ENCODE peak calls at places on chromosomes 4 and X, in four cellular contexts. One of them, this sample, is unnamed.

GRCh38 chr4:164410401-164410800 is 343.5 kb upstream of the SMIM31 start:
- DNase-seq in HCT116: no peak
- DNase-seq in HepG2: no peak
- DNase-seq in K562: no peak
- DNase-seq in this sample: no peak

GRCh38 chrX:1466971-1467561 is 14.4 kb upstream of the ASMTL start:
- DNase-seq in HCT116: no peak
- DNase-seq in HepG2: no peak
- DNase-seq in K562: no peak
- DNase-seq in this sample: no peak

GRCh38 chr4:189988892-189989431 is 38.1 kb downstream of the FRG2 start:
- DNase-seq in HCT116: no peak
- DNase-seq in HepG2: no peak
- DNase-seq in K562: no peak
- DNase-seq in this sample: no peak

GRCh38 chrX:45788315-45788714 is 587.6 kb upstream of the DIPK2B start:
- DNase-seq in HCT116: no peak
- DNase-seq in HepG2: no peak
- DNase-seq in K562: no peak
- DNase-seq in this sample: no peak

GRCh38 chr4:159142254-159142653 is 39.4 kb downstream of the RAPGEF2 start:
- DNase-seq in HCT116: no peak
- DNase-seq in HepG2: no peak
- DNase-seq in K562: peak; percentile 11
- DNase-seq in this sample: no peak

GRCh38 chrX:115400960-115401359 is 111.4 kb downstream of the LUZP4 start:
- DNase-seq in HCT116: no peak
- DNase-seq in HepG2: no peak
- DNase-seq in K562: no peak
- DNase-seq in this sample: no peak

GRCh38 chr4:40357738-40358137 is 22.6 kb downstream of the CHRNA9 start:
- DNase-seq in HCT116: no peak
- DNase-seq in HepG2: no peak
- DNase-seq in K562: no peak
- DNase-seq in this sample: no peak

GRCh38 chrX:143648705-143649104 is 12.8 kb upstream of the SLITRK4 start:
- DNase-seq in HCT116: no peak
- DNase-seq in HepG2: no peak
- DNase-seq in K562: no peak
- DNase-seq in this sample: no peak

DNA sequence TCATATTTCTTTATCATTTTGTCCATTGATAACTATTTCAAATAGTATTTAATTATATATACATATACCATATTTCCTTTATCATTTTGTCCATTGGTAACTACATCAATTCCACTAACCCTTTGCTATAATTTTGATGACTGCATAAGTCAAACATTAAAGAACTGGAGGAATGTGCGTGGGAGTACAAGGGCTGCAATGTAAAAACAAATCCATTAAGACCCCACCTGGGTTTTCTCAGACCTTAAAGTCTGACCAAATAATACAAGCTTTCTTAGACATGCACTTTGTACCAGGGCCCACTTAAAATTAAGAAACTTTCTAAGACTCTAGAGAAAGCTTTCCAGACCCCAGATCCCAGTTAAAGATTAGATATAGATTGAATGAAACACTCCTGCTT is 1622.4 kb upstream of the PCDH10 start:
- DNase-seq in HCT116: no peak
- DNase-seq in HepG2: no peak
- DNase-seq in K562: no peak
- DNase-seq in this sample: no peak
- TF ChIP-seq SIN3A in HCT116: no peak
- TF ChIP-seq SIN3A in HepG2: no peak
- TF ChIP-seq SIN3A in K562: no peak
- TF ChIP-seq SIN3A in this sample: no peak

DNA sequence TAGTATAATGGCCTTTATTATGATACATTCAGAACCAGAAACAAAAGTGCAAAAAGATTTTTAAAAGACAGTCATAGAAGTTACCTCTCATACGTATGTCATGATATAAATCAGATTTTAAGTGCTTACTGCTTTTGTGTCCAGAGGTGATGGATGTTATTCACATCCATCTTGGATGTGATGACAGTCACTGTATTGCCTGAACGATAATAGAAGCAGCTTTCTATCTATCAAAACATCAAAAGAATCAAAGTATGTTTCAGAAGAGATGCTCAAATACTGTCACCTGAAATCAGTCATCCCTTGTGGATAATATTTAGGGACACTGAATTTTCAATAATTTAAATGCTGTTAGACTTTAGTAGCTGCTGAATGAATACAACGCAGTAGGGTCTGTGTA is 26.8 kb upstream of the IL21 start:
- DNase-seq in HCT116: no peak
- DNase-seq in HepG2: no peak
- DNase-seq in K562: no peak
- DNase-seq in this sample: no peak
- TF ChIP-seq TCF7L2 in HCT116: no peak
- TF ChIP-seq TCF7L2 in HepG2: no peak
- TF ChIP-seq TCF7L2 in K562: no peak
- TF ChIP-seq TCF7L2 in this sample: no peak

GRCh38 chr4:55742655-55743191 is 76.9 kb upstream of the EXOC1L start:
- DNase-seq in HCT116: no peak
- DNase-seq in HepG2: peak; percentile 3
- DNase-seq in K562: no peak
- DNase-seq in this sample: no peak

GRCh38 chr4:55745014-55745413 is 74.6 kb upstream of the EXOC1L start:
- DNase-seq in HCT116: no peak
- DNase-seq in HepG2: no peak
- DNase-seq in K562: no peak
- DNase-seq in this sample: no peak
- TF ChIP-seq REST in HCT116: no peak
- TF ChIP-seq REST in HepG2: no peak
- TF ChIP-seq REST in K562: no peak
- TF ChIP-seq REST in this sample: peak; percentile 23

DNA sequence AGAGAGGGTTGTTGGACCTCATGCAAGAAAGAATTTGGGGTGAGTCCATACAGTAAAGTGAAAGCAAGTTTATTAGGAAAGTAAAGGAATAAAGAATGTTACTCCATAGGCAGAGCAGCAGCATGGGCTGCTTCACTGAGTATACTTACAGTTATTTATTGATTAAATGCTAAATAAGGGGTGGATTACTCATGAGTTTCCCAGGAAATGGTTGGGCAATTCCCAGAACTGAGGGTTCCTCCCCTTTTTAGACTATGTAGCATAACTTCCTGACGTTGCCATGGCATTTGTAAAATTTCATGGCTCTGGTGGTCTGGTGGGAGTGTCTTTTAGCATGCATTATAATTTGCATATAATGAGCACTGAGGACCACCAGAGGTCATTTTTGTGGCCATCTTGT is 16.7 kb downstream of the PPP4R3C start:
- DNase-seq in HCT116: no peak
- DNase-seq in HepG2: peak; percentile 49
- DNase-seq in K562: no peak
- DNase-seq in this sample: no peak
- TF ChIP-seq SIN3A in HCT116: no peak
- TF ChIP-seq SIN3A in HepG2: no peak
- TF ChIP-seq SIN3A in K562: no peak
- TF ChIP-seq SIN3A in this sample: no peak

DNA sequence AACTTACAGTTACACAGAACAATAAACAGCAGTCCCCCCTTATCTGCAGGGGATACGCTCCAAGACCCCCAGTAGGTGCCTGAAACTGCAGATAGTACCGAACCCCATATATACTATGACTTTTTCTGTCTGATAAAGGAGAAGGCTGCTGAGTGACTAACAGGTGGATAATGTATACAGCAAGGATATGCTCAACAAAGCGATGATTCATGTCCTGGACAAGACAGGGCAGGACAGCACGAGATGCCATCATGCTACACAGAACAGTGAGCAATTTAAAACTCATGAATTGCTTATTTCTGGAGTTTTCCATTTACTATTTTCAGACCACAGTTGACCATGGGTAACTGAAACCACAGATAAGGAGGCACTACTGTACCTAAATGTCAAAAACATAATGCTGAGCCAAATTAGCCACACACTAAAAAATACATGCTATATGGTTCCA is 76.1 kb downstream of the MANBA start:
- DNase-seq in HCT116: peak; percentile 16
- DNase-seq in HepG2: no peak
- DNase-seq in K562: no peak
- DNase-seq in this sample: no peak
- TF ChIP-seq TCF7L2 in HCT116: no peak
- TF ChIP-seq TCF7L2 in HepG2: no peak
- TF ChIP-seq TCF7L2 in K562: no peak
- TF ChIP-seq TCF7L2 in this sample: no peak

GRCh38 chr4:4289930-4290850 is at the start of the genes LYAR and ZBTB49:
- DNase-seq in HCT116: peak; percentile 76
- DNase-seq in HepG2: peak; percentile 86
- DNase-seq in K562: peak; percentile 94
- DNase-seq in this sample: peak; percentile 25
- TF ChIP-seq REST in HCT116: no peak
- TF ChIP-seq REST in HepG2: no peak
- TF ChIP-seq REST in K562: no peak
- TF ChIP-seq REST in this sample: no peak

GRCh38 chr4:23934915-23935314 is 45.1 kb upstream of the PPARGC1A start:
- DNase-seq in HCT116: no peak
- DNase-seq in HepG2: no peak
- DNase-seq in K562: no peak
- DNase-seq in this sample: no peak
- TF ChIP-seq SIN3A in HCT116: no peak
- TF ChIP-seq SIN3A in HepG2: no peak
- TF ChIP-seq SIN3A in K562: no peak
- TF ChIP-seq SIN3A in this sample: no peak

GRCh38 chr4:119735136-119735770 is 106.6 kb upstream of the PDE5A start:
- DNase-seq in HCT116: no peak
- DNase-seq in HepG2: no peak
- DNase-seq in K562: no peak
- DNase-seq in this sample: peak; percentile 78
- TF ChIP-seq TCF7L2 in HCT116: no peak
- TF ChIP-seq TCF7L2 in HepG2: no peak
- TF ChIP-seq TCF7L2 in K562: no peak
- TF ChIP-seq TCF7L2 in this sample: peak; percentile 74

DNA sequence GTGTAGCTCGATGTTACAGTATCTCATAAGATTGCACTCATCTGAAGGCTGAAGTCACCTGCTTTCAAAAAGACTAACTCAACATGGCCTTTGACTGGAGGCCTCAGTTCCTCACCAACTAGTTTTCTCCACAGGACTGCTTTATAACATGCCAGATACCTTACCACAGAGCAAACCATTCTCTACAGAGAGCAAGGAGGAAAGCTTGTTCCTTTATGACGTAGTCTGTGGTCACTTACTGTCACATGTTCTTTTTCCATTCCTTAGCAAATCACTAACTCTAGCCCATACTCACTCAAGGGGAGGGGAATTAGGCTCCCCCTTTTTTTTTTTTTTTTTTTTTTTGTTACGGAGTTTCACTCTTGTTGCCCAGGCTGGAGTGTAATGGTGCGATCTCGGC is 3.2 kb downstream of the THAP9 start:
- DNase-seq in HCT116: no peak
- DNase-seq in HepG2: no peak
- DNase-seq in K562: no peak
- DNase-seq in this sample: no peak
- TF ChIP-seq REST in HCT116: no peak
- TF ChIP-seq REST in HepG2: no peak
- TF ChIP-seq REST in K562: no peak
- TF ChIP-seq REST in this sample: no peak

This sample was measured in Panc1.